ENCODE peak calls at places on chromosomes 12 and 14, in nine cellular contexts. D is psoas muscle, O is fibroblast of pulmonary artery, E is dorsolateral prefrontal cortex, M is BJ, K is lower lobe of right lung, B is HCT116, F is GM10248, A is upper lobe of right lung. U is an unnamed sample.

GRCh38 chr14:70188608-70189540 is at the start of gene SLC8A3:
- DNase-seq in A (peak), E (peak), B (no peak), K (no peak), M (no peak), D (peak), F (peak), O (peak), U (no peak)

GRCh38 chr14:68896132-68896531 is 83.0 kb downstream of the ACTN1 start:
- DNase-seq in A (no peak), O (no peak), K (peak), B (no peak), E (no peak), M (no peak), F (no peak), D (no peak), U (no peak)

GRCh38 chr12:45973526-45973925 is 16.8 kb downstream of the SCAF11 start:
- DNase-seq in B (no peak), A (no peak), M (no peak), O (peak), E (no peak), F (no peak), K (no peak), D (no peak), U (no peak)

GRCh38 chr14:68685419-68686211 is 107.3 kb downstream of the ZFP36L1 start:
- DNase-seq in O (peak), F (peak), K (no peak), A (peak), E (no peak), B (peak), D (peak), M (no peak), U (no peak)

GRCh38 chr12:94560416-94561221 is 89.7 kb downstream of the TMCC3 start:
- DNase-seq in M (no peak), B (peak), D (no peak), K (no peak), A (no peak), E (peak), O (peak), F (peak), U (no peak)

GRCh38 chr12:2934371-2934770 is 24.8 kb upstream of the TEAD4 start:
- DNase-seq in F (no peak), K (no peak), E (no peak), M (no peak), D (no peak), A (no peak), O (no peak), B (no peak), U (no peak)

GRCh38 chr12:68163546-68164210 is 4.1 kb upstream of the IFNG start:
- DNase-seq in K (no peak), F (peak), O (peak), B (no peak), M (no peak), D (no peak), A (no peak), E (no peak), U (no peak)

GRCh38 chr12:84463756-84464495 is 448.7 kb downstream of the SLC6A15 start:
- DNase-seq in K (no peak), B (no peak), D (no peak), E (no peak), O (no peak), M (peak), A (no peak), F (no peak), U (no peak)

GRCh38 chr14:72275242-72275641 is 343.0 kb downstream of the RGS6 start:
- DNase-seq in B (no peak), D (no peak), O (no peak), E (no peak), M (no peak), K (no peak), A (no peak), F (no peak), U (no peak)

GRCh38 chr12:42570076-42570475 is 19.5 kb downstream of the PRICKLE1 start:
- DNase-seq in F (no peak), A (no peak), D (no peak), E (no peak), B (no peak), M (no peak), O (no peak), K (no peak), U (no peak)

GRCh38 chr14:47660158-47660557 is 15.2 kb downstream of the MDGA2 start:
- DNase-seq in F (no peak), A (no peak), O (no peak), B (no peak), M (no peak), D (no peak), E (no peak), K (no peak), U (no peak)

GRCh38 chr14:72594099-72594901 is 299.6 kb downstream of the DPF3 start:
- DNase-seq in O (no peak), D (no peak), F (no peak), M (no peak), B (no peak), E (no peak), K (no peak), A (no peak), U (no peak)

GRCh38 chr14:71943695-71944018 is 11.4 kb downstream of the RGS6 start:
- DNase-seq in M (no peak), E (no peak), F (no peak), A (no peak), B (no peak), K (no peak), O (no peak), D (no peak), U (no peak)

GRCh38 chr12:103282124-103282523 is 213.6 kb downstream of the C12orf42 start:
- DNase-seq in E (no peak), O (no peak), B (no peak), K (no peak), A (no peak), F (no peak), D (no peak), M (no peak), U (no peak)

GRCh38 chr12:41230756-41231155 is 42.6 kb downstream of the PDZRN4 start:
- DNase-seq in M (no peak), A (no peak), B (no peak), O (no peak), F (no peak), K (no peak), D (no peak), E (no peak), U (no peak)

GRCh38 chr14:19949218-19949617 is 18.5 kb downstream of the OR4K1 start:
- DNase-seq in F (no peak), O (no peak), D (no peak), B (no peak), A (no peak), E (no peak), K (no peak), M (no peak), U (no peak)

GRCh38 chr12:77728018-77728417 is 102.7 kb upstream of the NAV3 start:
- DNase-seq in E (no peak), K (no peak), B (no peak), A (no peak), D (no peak), O (no peak), M (no peak), F (no peak), U (no peak)

GRCh38 chr12:65327207-65328076 is 49.0 kb downstream of the MSRB3 start:
- DNase-seq in F (no peak), A (no peak), K (no peak), O (peak), M (peak), B (no peak), E (no peak), D (no peak), U (no peak)

GRCh38 chr14:91361236-91361811 is 56.3 kb downstream of the CCDC88C start:
- DNase-seq in D (no peak), A (peak), F (no peak), B (no peak), O (peak), K (peak), M (no peak), E (no peak), U (peak)

GRCh38 chr14:100568164-100568997 is 18.8 kb downstream of the BEGAIN start:
- DNase-seq in D (no peak), O (no peak), M (no peak), A (no peak), B (no peak), E (no peak), F (no peak), K (no peak), U (no peak)

GRCh38 chr12:121330692-121331091 is 21.5 kb downstream of the ANAPC5 start:
- DNase-seq in A (no peak), O (no peak), D (no peak), E (no peak), F (no peak), M (no peak), K (no peak), B (no peak), U (no peak)

GRCh38 chr14:61034416-61035100 is 53.5 kb downstream of the SLC38A6 start:
- DNase-seq in M (no peak), E (no peak), O (no peak), D (no peak), B (no peak), A (no peak), F (peak), K (peak), U (no peak)

GRCh38 chr12:90024261-90024660 is 315.6 kb upstream of the ATP2B1 start:
- DNase-seq in B (no peak), M (peak), O (peak), E (no peak), K (no peak), A (no peak), D (no peak), F (no peak), U (no peak)

GRCh38 chr12:38555620-38556596 is 239.3 kb downstream of the ALG10B start:
- DNase-seq in D (no peak), M (no peak), A (no peak), B (no peak), F (no peak), O (no peak), K (no peak), E (no peak), U (no peak)

GRCh38 chr12:6295187-6295811 is 15.2 kb upstream of the PLEKHG6 start:
- DNase-seq in A (no peak), D (no peak), B (peak), O (peak), E (no peak), M (peak), F (no peak), K (peak), U (no peak)

GRCh38 chr12:128408669-128409068 is 141.7 kb downstream of the TMEM132C start:
- DNase-seq in O (no peak), M (no peak), D (no peak), B (no peak), K (no peak), A (no peak), F (no peak), E (peak), U (no peak)

GRCh38 chr14:72714094-72714493 is 179.8 kb downstream of the DPF3 start:
- DNase-seq in E (no peak), A (peak), D (no peak), O (no peak), F (peak), M (no peak), B (no peak), K (no peak), U (no peak)

GRCh38 chr12:113620437-113620976 is 148.8 kb upstream of the LHX5 start:
- DNase-seq in A (no peak), E (no peak), F (no peak), B (no peak), D (no peak), M (no peak), K (no peak), O (no peak), U (no peak)

GRCh38 chr14:24289649-24290283 is 9.8 kb downstream of the DHRS1 start:
- DNase-seq in B (no peak), O (no peak), K (no peak), D (no peak), E (no peak), A (no peak), M (no peak), F (peak), U (no peak)

GRCh38 chr14:38786921-38787320 is 316.1 kb downstream of the SEC23A start:
- DNase-seq in E (no peak), K (no peak), O (no peak), D (no peak), B (no peak), F (no peak), A (no peak), M (no peak), U (no peak)

GRCh38 chr12:90682398-90682797 is 272.6 kb downstream of the CCER1 start:
- DNase-seq in E (no peak), M (peak), B (no peak), D (no peak), O (peak), A (no peak), F (no peak), K (no peak), U (no peak)

GRCh38 chr12:52683575-52684300 is 3.5 kb upstream of the KRT1 start:
- DNase-seq in A (no peak), D (no peak), B (no peak), E (no peak), M (no peak), O (no peak), F (no peak), K (no peak), U (no peak)

GRCh38 chr12:53754633-53755261 is 3.0 kb upstream of the CISTR start:
- DNase-seq in O (peak), F (no peak), E (no peak), M (no peak), D (no peak), K (no peak), A (no peak), B (no peak), U (no peak)

GRCh38 chr14:23639891-23640523 is 3.8 kb downstream of the DHRS2 start:
- DNase-seq in B (no peak), A (no peak), K (no peak), O (no peak), F (peak), E (no peak), M (no peak), D (no peak), U (no peak)

GRCh38 chr14:67908061-67908767 is 88.6 kb downstream of the RAD51B start:
- DNase-seq in E (no peak), A (no peak), M (no peak), F (no peak), B (no peak), O (peak), K (no peak), D (no peak), U (no peak)

GRCh38 chr12:120583478-120584030 is 2.4 kb upstream of the POP5 start:
- DNase-seq in K (peak), A (peak), O (peak), B (peak), F (peak), M (no peak), D (peak), E (peak), U (no peak)

GRCh38 chr14:92654206-92654901 is 94.1 kb downstream of the LGMN start:
- DNase-seq in M (no peak), E (no peak), K (no peak), B (no peak), D (no peak), F (no peak), A (no peak), O (no peak), U (no peak)

GRCh38 chr12:111597731-111598636 is 1.1 kb downstream of the ATXN2 start:
- DNase-seq in M (no peak), D (peak), K (peak), O (peak), F (peak), B (no peak), E (peak), A (peak), U (peak)

DNA sequence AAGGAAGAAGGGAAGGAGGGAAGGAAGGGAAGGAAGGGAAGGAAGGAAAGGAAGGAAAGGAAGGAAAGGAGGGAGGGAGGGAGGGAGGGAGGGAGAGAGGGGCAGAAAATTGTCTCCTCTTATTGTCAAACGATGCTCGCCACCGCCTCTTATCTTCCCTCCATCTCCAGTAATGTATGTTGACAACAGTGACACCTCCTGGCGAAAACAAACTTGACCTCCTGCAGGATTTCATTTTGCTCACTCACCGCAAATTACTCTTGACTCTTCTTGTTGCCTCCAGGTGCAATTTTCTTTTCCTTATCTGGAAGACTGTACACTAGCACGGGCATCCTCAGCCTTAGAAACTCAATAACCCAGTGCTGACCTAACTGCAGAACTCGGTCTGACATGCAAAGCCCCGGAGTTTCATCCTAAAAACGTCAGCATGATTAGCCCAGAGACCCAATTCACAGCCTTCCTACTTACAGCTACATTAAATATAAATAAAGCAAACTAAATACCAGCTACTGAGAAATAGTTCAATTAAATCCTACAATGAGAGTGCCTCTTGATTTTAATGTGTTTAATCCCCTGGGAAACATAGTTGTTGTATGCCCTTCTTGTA is 512.4 kb upstream of the TMPO start:
- DNase-seq in F (peak), K (no peak), E (no peak), B (peak), A (no peak), M (no peak), O (peak), D (no peak), U (no peak)
- TF ChIP-seq CTCF in F (peak), K (peak), E (peak), B (peak), A (peak), M (no peak), O (peak), D (peak), U (peak)

DNA sequence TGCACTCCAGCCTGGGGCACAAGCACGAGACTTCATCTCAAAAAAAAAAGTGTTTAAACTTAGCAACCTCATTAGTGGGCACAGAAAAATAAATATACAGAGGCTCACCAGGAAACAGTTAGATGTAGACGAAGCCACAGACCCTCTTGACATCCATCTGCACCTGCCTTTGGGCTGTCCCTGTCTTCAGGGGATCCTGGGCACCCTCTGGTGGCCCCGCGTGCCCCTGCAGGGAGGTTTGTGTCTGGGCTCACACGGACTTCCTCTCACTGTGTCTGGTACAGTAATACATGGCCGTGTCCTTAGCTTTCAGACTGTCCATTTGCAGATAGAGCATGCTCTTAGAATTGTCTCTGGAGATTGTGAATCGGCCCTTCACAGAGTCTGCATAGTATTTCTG is 916.5 kb downstream of the TMEM121 start:
- DNase-seq in K (no peak), O (no peak), B (no peak), M (no peak), E (no peak), F (peak), A (no peak), D (no peak), U (no peak)
- TF ChIP-seq CTCF in K (peak), O (no peak), B (no peak), M (no peak), E (no peak), F (peak), A (peak), D (no peak), U (no peak)

GRCh38 chr12:56723352-56723751 is 1.7 kb downstream of the NACA start:
- DNase-seq in D (no peak), M (no peak), O (no peak), B (no peak), K (no peak), A (no peak), F (no peak), E (no peak), U (no peak)
- TF ChIP-seq CTCF in D (no peak), M (no peak), O (no peak), B (no peak), K (no peak), A (no peak), F (no peak), E (no peak), U (no peak)

GRCh38 chr12:62468935-62469334 is 2.3 kb downstream of the MON2 start:
- DNase-seq in E (no peak), M (no peak), B (no peak), O (no peak), F (no peak), K (no peak), D (no peak), A (no peak), U (no peak)

GRCh38 chr12:62468394-62468793 is 1.8 kb downstream of the MON2 start:
- DNase-seq in D (no peak), B (no peak), E (no peak), F (no peak), A (no peak), K (no peak), M (no peak), O (no peak), U (no peak)

GRCh38 chr12:62469704-62470103 is 3.1 kb downstream of the MON2 start:
- DNase-seq in A (no peak), B (no peak), D (no peak), O (no peak), M (no peak), F (no peak), K (no peak), E (no peak), U (no peak)

GRCh38 chr12:62471734-62472133 is 5.1 kb downstream of the MON2 start:
- DNase-seq in F (no peak), E (no peak), M (no peak), B (no peak), O (no peak), A (no peak), D (no peak), K (no peak), U (no peak)

DNA sequence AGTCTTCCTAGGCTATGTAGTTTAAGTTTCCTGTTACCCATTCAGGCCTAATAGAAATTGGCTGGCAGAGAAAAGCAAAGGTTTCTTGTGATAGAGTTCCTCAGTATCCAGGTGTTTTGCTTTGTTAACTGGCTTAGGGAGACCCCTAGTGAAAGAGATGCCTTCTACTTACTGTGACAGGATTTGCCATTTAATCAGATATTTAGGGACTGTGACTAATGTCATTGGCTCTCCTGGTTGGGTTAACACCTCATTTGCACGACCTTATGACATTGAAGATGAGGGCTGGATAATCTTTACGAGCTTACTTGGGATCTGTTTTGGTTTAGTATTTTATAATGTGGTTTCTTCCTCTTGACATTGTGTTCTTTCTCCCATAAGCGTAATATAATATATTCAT is 5.8 kb downstream of the MON2 start:
- DNase-seq in O (no peak), E (no peak), M (peak), D (no peak), A (no peak), F (no peak), K (no peak), B (no peak), U (no peak)
- TF ChIP-seq CTCF in O (no peak), E (no peak), M (no peak), D (peak), A (no peak), F (no peak), K (no peak), B (no peak), U (no peak)

DNA sequence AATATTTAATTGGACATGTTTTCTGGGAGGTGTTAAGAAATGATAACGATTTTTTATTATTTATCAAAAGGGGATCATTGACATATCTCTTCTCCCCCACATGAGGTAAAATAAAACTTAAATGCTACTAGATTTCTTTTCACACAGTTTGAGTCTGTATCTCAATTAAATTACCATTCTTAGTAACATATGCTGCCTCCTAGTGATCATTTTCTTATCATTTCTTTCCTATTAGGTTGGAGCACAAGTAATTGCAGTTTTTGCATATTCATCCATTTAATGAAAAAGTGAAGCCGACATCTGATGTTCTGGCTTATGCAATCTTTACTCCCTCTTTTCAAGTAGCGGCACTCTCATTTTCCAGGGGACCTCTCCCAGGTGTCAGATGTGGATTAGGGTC is 24.9 kb downstream of the PUS7L start:
- DNase-seq in K (no peak), B (no peak), M (no peak), D (no peak), A (no peak), E (no peak), F (no peak), O (no peak), U (no peak)
- TF ChIP-seq CTCF in K (no peak), B (no peak), M (no peak), D (no peak), A (no peak), E (no peak), F (no peak), O (no peak), U (peak)

U was measured in chondrocyte.